ENCODE peak calls at places on chromosomes 6 and 20, in four cellular contexts. One of them, this sample, is unnamed. For H3K27me3, the result is how much of the 10 kb centered on the place peaks cover.

GRCh38 chr20:45981261-45981660 is 9.3 kb upstream of the ZNF335 start:
- DNase-seq in tibial nerve: no peak
- DNase-seq in IMR-90: no peak
- DNase-seq in endothelial cell of umbilical vein: no peak
- DNase-seq in this sample: no peak

GRCh38 chr6:109023348-109023925 is 71.2 kb downstream of the SESN1 start:
- DNase-seq in endothelial cell of umbilical vein: no peak
- DNase-seq in tibial nerve: no peak
- DNase-seq in IMR-90: no peak
- DNase-seq in this sample: no peak

GRCh38 chr6:80174931-80175572 is 68.6 kb downstream of the BCKDHB start:
- DNase-seq in IMR-90: peak
- DNase-seq in endothelial cell of umbilical vein: no peak
- DNase-seq in tibial nerve: no peak
- DNase-seq in this sample: no peak

GRCh38 chr6:15465212-15465611 is 197.6 kb downstream of the DTNBP1 start:
- DNase-seq in endothelial cell of umbilical vein: no peak
- DNase-seq in tibial nerve: no peak
- DNase-seq in IMR-90: no peak
- DNase-seq in this sample: no peak

GRCh38 chr6:138297761-138298298 is 79.5 kb upstream of the PBOV1 start:
- DNase-seq in endothelial cell of umbilical vein: no peak
- DNase-seq in IMR-90: no peak
- DNase-seq in tibial nerve: no peak
- DNase-seq in this sample: peak

GRCh38 chr20:24639167-24639548 is 169.7 kb downstream of the SYNDIG1 start:
- DNase-seq in endothelial cell of umbilical vein: no peak
- DNase-seq in IMR-90: no peak
- DNase-seq in tibial nerve: no peak
- DNase-seq in this sample: no peak

GRCh38 chr6:80217799-80218198 is 111.3 kb downstream of the BCKDHB start:
- DNase-seq in endothelial cell of umbilical vein: no peak
- DNase-seq in tibial nerve: no peak
- DNase-seq in IMR-90: no peak
- DNase-seq in this sample: no peak

GRCh38 chr6:109513571-109514071 is 30.6 kb upstream of the ZBTB24 start:
- DNase-seq in tibial nerve: no peak
- DNase-seq in IMR-90: peak
- DNase-seq in endothelial cell of umbilical vein: peak
- DNase-seq in this sample: no peak

GRCh38 chr6:33856655-33857054 is 52.9 kb upstream of the MLN start:
- DNase-seq in IMR-90: no peak
- DNase-seq in tibial nerve: no peak
- DNase-seq in endothelial cell of umbilical vein: no peak
- DNase-seq in this sample: no peak

GRCh38 chr6:16929814-16930213 is 168.6 kb upstream of the ATXN1 start:
- DNase-seq in endothelial cell of umbilical vein: no peak
- DNase-seq in tibial nerve: no peak
- DNase-seq in IMR-90: peak
- DNase-seq in this sample: peak

GRCh38 chr6:113930183-113930582 is 40.8 kb downstream of the HDAC2 start:
- DNase-seq in IMR-90: no peak
- DNase-seq in endothelial cell of umbilical vein: no peak
- DNase-seq in tibial nerve: no peak
- DNase-seq in this sample: no peak

GRCh38 chr20:45413479-45413878 is 2.5 kb upstream of the PIGT start:
- DNase-seq in tibial nerve: no peak
- DNase-seq in IMR-90: no peak
- DNase-seq in endothelial cell of umbilical vein: no peak
- DNase-seq in this sample: no peak

GRCh38 chr20:46152824-46153586 is 34.9 kb downstream of the CD40 start:
- DNase-seq in tibial nerve: no peak
- DNase-seq in IMR-90: no peak
- DNase-seq in endothelial cell of umbilical vein: no peak
- DNase-seq in this sample: no peak

GRCh38 chr20:64053841-64054661 is 4.6 kb upstream of the SOX18 start:
- DNase-seq in endothelial cell of umbilical vein: peak
- DNase-seq in tibial nerve: no peak
- DNase-seq in IMR-90: no peak
- DNase-seq in this sample: no peak

GRCh38 chr6:11366934-11367637 is 134.6 kb upstream of the NEDD9 start:
- DNase-seq in IMR-90: no peak
- DNase-seq in tibial nerve: no peak
- DNase-seq in endothelial cell of umbilical vein: peak
- DNase-seq in this sample: peak

GRCh38 chr6:129744201-129744879 is 34.4 kb upstream of the ARHGAP18 start:
- DNase-seq in IMR-90: peak
- DNase-seq in endothelial cell of umbilical vein: peak
- DNase-seq in tibial nerve: no peak
- DNase-seq in this sample: peak

GRCh38 chr20:55186228-55186627 is 710.8 kb downstream of the DOK5 start:
- DNase-seq in IMR-90: no peak
- DNase-seq in endothelial cell of umbilical vein: no peak
- DNase-seq in tibial nerve: no peak
- DNase-seq in this sample: no peak

GRCh38 chr6:884570-884969 is 191.6 kb upstream of the EXOC2 start:
- DNase-seq in tibial nerve: no peak
- DNase-seq in endothelial cell of umbilical vein: no peak
- DNase-seq in IMR-90: no peak
- DNase-seq in this sample: no peak

GRCh38 chr6:111712398-111712797 is 106.7 kb upstream of the TRAF3IP2 start:
- DNase-seq in tibial nerve: no peak
- DNase-seq in endothelial cell of umbilical vein: no peak
- DNase-seq in IMR-90: peak
- DNase-seq in this sample: peak

GRCh38 chr20:50580842-50581544 is 70.8 kb downstream of the PTPN1 start:
- DNase-seq in endothelial cell of umbilical vein: no peak
- DNase-seq in IMR-90: no peak
- DNase-seq in tibial nerve: no peak
- DNase-seq in this sample: no peak

GRCh38 chr20:50583422-50584150 is 73.4 kb downstream of the PTPN1 start:
- DNase-seq in tibial nerve: no peak
- DNase-seq in endothelial cell of umbilical vein: no peak
- DNase-seq in IMR-90: no peak
- DNase-seq in this sample: no peak

GRCh38 chr20:50582591-50583234 is 72.5 kb downstream of the PTPN1 start:
- DNase-seq in endothelial cell of umbilical vein: no peak
- DNase-seq in tibial nerve: no peak
- DNase-seq in IMR-90: no peak
- DNase-seq in this sample: no peak

GRCh38 chr20:50580016-50580747 is 70.0 kb downstream of the PTPN1 start:
- DNase-seq in endothelial cell of umbilical vein: peak
- DNase-seq in IMR-90: peak
- DNase-seq in tibial nerve: peak
- DNase-seq in this sample: peak

DNA sequence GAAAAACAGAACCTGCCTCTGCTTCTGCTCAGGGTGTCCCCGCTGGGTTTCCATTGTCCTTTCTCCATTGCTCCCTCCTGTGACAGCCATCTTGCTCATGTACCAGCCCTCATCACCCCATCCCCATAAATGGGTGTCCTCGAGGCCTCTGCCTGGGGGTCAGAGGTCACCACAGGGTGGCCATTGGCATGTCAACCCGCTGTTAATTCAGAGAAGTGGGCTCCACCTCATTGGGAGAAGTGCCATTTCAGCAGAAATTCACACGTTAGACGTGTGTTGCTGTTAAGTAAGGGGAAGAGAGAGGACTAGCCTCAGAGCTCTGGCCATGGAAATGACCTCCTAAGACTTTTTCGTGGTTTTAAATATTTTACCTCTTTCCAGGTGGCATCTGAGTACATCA is 71.9 kb downstream of the PTPN1 start:
- DNase-seq in IMR-90: no peak
- DNase-seq in tibial nerve: no peak
- DNase-seq in endothelial cell of umbilical vein: no peak
- DNase-seq in this sample: no peak
- H3K4me3 ChIP-seq in IMR-90: no peak
- H3K4me3 ChIP-seq in tibial nerve: no peak
- H3K4me3 ChIP-seq in endothelial cell of umbilical vein: no peak
- H3K4me3 ChIP-seq in this sample: no peak

DNA sequence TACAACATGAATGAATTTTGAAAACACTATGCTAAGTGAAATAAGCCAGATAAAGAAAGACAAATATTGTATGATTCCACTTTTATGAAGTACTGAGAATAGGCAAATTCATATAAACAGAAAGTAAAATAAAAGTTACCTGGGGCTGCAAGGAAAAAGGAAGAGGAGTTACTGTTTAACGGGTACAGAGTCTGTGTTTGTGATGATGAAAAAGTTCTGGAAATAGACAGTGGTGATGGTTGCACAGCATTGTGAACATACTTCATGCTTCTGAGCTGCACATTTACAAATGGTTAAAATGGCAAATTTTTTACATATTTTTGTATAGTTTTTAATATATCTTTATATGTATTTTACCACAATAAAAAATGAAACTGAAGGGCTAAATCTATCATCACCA is 29.4 kb downstream of the EPB41L2 start:
- DNase-seq in IMR-90: no peak
- DNase-seq in endothelial cell of umbilical vein: no peak
- DNase-seq in tibial nerve: no peak
- DNase-seq in this sample: no peak
- TF ChIP-seq CTCF in IMR-90: no peak
- TF ChIP-seq CTCF in endothelial cell of umbilical vein: no peak
- TF ChIP-seq CTCF in tibial nerve: no peak
- TF ChIP-seq CTCF in this sample: no peak

DNA sequence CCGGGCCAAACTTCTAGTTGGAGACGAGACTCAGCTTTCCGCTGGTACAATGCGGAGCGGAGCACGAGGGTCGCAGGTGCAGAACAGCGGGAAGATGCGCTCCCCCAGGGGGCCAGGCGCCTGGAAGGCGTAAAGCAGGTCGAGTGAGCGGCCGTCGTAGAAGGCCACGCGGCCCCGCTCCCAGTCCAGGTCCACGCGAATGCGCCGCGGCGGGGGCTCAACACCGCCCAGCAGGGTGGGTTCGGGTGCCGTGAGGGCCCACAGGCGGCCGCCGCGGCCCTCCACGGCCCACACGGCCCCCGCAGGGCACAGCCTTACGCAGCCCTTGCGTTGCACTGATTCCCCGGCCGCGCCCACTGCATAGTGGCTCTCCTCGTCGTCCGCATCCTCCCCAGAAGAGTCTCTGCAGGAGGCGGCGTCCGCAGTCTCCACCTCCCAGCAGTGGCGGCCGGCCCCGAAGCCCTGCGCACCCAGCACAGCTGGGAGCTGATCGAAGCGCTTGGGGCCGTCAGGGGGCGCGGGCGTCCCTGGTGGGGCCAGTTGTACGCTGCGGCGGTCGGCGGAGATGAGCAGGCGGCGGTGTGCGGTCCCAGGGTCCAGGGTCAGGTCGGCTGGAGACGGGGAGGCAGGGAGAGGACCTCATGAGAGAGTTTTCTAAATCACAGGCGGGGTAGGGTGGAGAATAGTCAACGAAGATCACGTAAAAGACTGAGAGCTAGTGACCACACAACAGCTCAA is 4.3 kb downstream of the PPP1R11 start:
- DNase-seq in endothelial cell of umbilical vein: peak
- DNase-seq in IMR-90: peak
- DNase-seq in tibial nerve: no peak
- DNase-seq in this sample: no peak
- H3K27me3 ChIP-seq in endothelial cell of umbilical vein: half or more
- H3K27me3 ChIP-seq in IMR-90: half or more
- H3K27me3 ChIP-seq in tibial nerve: under half
- H3K27me3 ChIP-seq in this sample: under half

GRCh38 chr6:152463183-152463582 is 174.0 kb downstream of the SYNE1 start:
- DNase-seq in tibial nerve: no peak
- DNase-seq in IMR-90: peak
- DNase-seq in endothelial cell of umbilical vein: no peak
- DNase-seq in this sample: no peak
- H3K4me3 ChIP-seq in tibial nerve: peak
- H3K4me3 ChIP-seq in IMR-90: peak
- H3K4me3 ChIP-seq in endothelial cell of umbilical vein: no peak
- H3K4me3 ChIP-seq in this sample: no peak

GRCh38 chr20:3753501-3754257 is 13.9 kb downstream of the ADISSP start:
- DNase-seq in endothelial cell of umbilical vein: no peak
- DNase-seq in IMR-90: no peak
- DNase-seq in tibial nerve: no peak
- DNase-seq in this sample: no peak

GRCh38 chr20:3753098-3753497 is 14.5 kb downstream of the ADISSP start:
- DNase-seq in tibial nerve: peak
- DNase-seq in IMR-90: peak
- DNase-seq in endothelial cell of umbilical vein: peak
- DNase-seq in this sample: peak

GRCh38 chr20:3751284-3751663 is 16.3 kb downstream of the ADISSP start:
- DNase-seq in endothelial cell of umbilical vein: no peak
- DNase-seq in IMR-90: no peak
- DNase-seq in tibial nerve: no peak
- DNase-seq in this sample: no peak

GRCh38 chr20:3752386-3752759 is 15.2 kb downstream of the ADISSP start:
- DNase-seq in endothelial cell of umbilical vein: no peak
- DNase-seq in tibial nerve: no peak
- DNase-seq in IMR-90: no peak
- DNase-seq in this sample: no peak

DNA sequence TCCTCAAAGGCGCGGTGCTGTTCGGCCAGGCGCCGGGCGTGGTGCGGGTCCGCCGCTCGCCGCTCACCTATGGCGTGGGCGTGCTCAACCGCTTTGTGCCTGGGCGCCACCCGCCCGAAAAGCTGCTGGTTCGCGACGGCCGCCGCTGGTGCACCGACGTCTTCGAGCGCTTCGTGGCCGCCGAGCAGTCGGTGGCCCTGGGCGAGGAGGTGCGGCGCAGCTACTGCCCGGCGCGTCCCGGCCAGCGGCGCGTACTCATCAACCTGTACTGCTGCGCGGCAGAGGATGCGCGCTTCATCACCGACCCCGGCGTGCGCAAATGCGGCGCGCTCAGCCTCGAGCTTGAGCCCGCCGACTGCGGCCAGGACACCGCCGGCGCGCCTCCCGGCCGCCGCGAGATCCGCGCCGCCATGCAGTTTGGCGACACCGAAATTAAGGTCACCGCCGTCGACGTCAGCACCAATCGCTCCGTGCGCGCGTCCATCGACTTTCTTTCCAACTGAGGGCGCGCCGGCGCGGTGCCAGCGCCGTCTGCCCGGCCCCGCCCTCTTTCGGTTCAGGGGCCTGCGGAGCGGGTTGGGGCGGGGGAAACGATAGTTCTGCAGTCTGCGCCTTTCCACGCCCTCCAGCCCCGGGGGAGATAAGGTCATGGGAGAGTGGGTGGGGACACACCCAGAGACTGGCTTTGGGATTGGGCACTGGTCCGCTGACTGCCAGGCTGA is 15.7 kb downstream of the ADISSP start:
- DNase-seq in IMR-90: no peak
- DNase-seq in endothelial cell of umbilical vein: no peak
- DNase-seq in tibial nerve: no peak
- DNase-seq in this sample: peak
- TF ChIP-seq CTCF in IMR-90: no peak
- TF ChIP-seq CTCF in endothelial cell of umbilical vein: no peak
- TF ChIP-seq CTCF in tibial nerve: no peak
- TF ChIP-seq CTCF in this sample: no peak